ENCODE peak calls at places on chromosome 17, in six cellular contexts. One of them, this sample, is unnamed.

GRCh38 chr17:57477483-57478357 is 221.4 kb downstream of the MSI2 start:
- DNase-seq in EL: no peak
- DNase-seq in NCI-H1930: no peak
- DNase-seq in B cell: no peak
- DNase-seq in stimulated activated CD4-positive, alpha-beta T cell treated with anti-CD3 and anti-CD28 coated beads, Interleukin-12 subunit alpha, Interleukin-12 subunit beta, amount 100 ng/mL, for 4 hours: no peak
- DNase-seq in AG10803: no peak
- DNase-seq in this sample: no peak

GRCh38 chr17:57986841-57987581 is 1.0 kb downstream of the VEZF1 start:
- DNase-seq in NCI-H1930: no peak
- DNase-seq in EL: peak; percentile 81
- DNase-seq in AG10803: peak; percentile 66
- DNase-seq in stimulated activated CD4-positive, alpha-beta T cell treated with anti-CD3 and anti-CD28 coated beads, Interleukin-12 subunit alpha, Interleukin-12 subunit beta, amount 100 ng/mL, for 4 hours: peak; percentile 34
- DNase-seq in B cell: no peak
- DNase-seq in this sample: no peak

GRCh38 chr17:27976331-27976730 is 66.1 kb upstream of the NLK start:
- DNase-seq in EL: peak; percentile 36
- DNase-seq in B cell: no peak
- DNase-seq in NCI-H1930: no peak
- DNase-seq in AG10803: no peak
- DNase-seq in stimulated activated CD4-positive, alpha-beta T cell treated with anti-CD3 and anti-CD28 coated beads, Interleukin-12 subunit alpha, Interleukin-12 subunit beta, amount 100 ng/mL, for 4 hours: no peak
- DNase-seq in this sample: no peak

GRCh38 chr17:65324574-65324973 is 187.4 kb downstream of the RGS9 start:
- DNase-seq in B cell: no peak
- DNase-seq in NCI-H1930: no peak
- DNase-seq in EL: no peak
- DNase-seq in stimulated activated CD4-positive, alpha-beta T cell treated with anti-CD3 and anti-CD28 coated beads, Interleukin-12 subunit alpha, Interleukin-12 subunit beta, amount 100 ng/mL, for 4 hours: no peak
- DNase-seq in AG10803: no peak
- DNase-seq in this sample: no peak

GRCh38 chr17:71412803-71413202 is 708.0 kb upstream of the SOX9 start:
- DNase-seq in EL: peak; percentile 97
- DNase-seq in AG10803: peak; percentile 97
- DNase-seq in B cell: no peak
- DNase-seq in NCI-H1930: no peak
- DNase-seq in stimulated activated CD4-positive, alpha-beta T cell treated with anti-CD3 and anti-CD28 coated beads, Interleukin-12 subunit alpha, Interleukin-12 subunit beta, amount 100 ng/mL, for 4 hours: no peak
- DNase-seq in this sample: no peak

GRCh38 chr17:78924481-78925151 is 571 bp downstream of the TIMP2 start:
- DNase-seq in NCI-H1930: peak; percentile 10
- DNase-seq in stimulated activated CD4-positive, alpha-beta T cell treated with anti-CD3 and anti-CD28 coated beads, Interleukin-12 subunit alpha, Interleukin-12 subunit beta, amount 100 ng/mL, for 4 hours: no peak
- DNase-seq in AG10803: peak; percentile 59
- DNase-seq in B cell: no peak
- DNase-seq in EL: peak; percentile 51
- DNase-seq in this sample: no peak

GRCh38 chr17:19369846-19370492 is 7.4 kb upstream of the B9D1 start:
- DNase-seq in NCI-H1930: no peak
- DNase-seq in stimulated activated CD4-positive, alpha-beta T cell treated with anti-CD3 and anti-CD28 coated beads, Interleukin-12 subunit alpha, Interleukin-12 subunit beta, amount 100 ng/mL, for 4 hours: no peak
- DNase-seq in EL: no peak
- DNase-seq in B cell: no peak
- DNase-seq in AG10803: no peak
- DNase-seq in this sample: no peak

GRCh38 chr17:47708312-47708863 is 14.4 kb downstream of the TBKBP1 start:
- DNase-seq in EL: no peak
- DNase-seq in AG10803: no peak
- DNase-seq in NCI-H1930: no peak
- DNase-seq in stimulated activated CD4-positive, alpha-beta T cell treated with anti-CD3 and anti-CD28 coated beads, Interleukin-12 subunit alpha, Interleukin-12 subunit beta, amount 100 ng/mL, for 4 hours: no peak
- DNase-seq in B cell: no peak
- DNase-seq in this sample: no peak

GRCh38 chr17:81912441-81913309 is 1.5 kb upstream of the PCYT2 start:
- DNase-seq in EL: no peak
- DNase-seq in stimulated activated CD4-positive, alpha-beta T cell treated with anti-CD3 and anti-CD28 coated beads, Interleukin-12 subunit alpha, Interleukin-12 subunit beta, amount 100 ng/mL, for 4 hours: no peak
- DNase-seq in AG10803: no peak
- DNase-seq in B cell: no peak
- DNase-seq in NCI-H1930: no peak
- DNase-seq in this sample: no peak

GRCh38 chr17:48127371-48128051 is 19.9 kb downstream of the SNX11 start:
- DNase-seq in B cell: no peak
- DNase-seq in NCI-H1930: no peak
- DNase-seq in stimulated activated CD4-positive, alpha-beta T cell treated with anti-CD3 and anti-CD28 coated beads, Interleukin-12 subunit alpha, Interleukin-12 subunit beta, amount 100 ng/mL, for 4 hours: no peak
- DNase-seq in EL: peak; percentile 73
- DNase-seq in AG10803: peak; percentile 46
- DNase-seq in this sample: peak; percentile 64

GRCh38 chr17:63685021-63685420 is 14.9 kb downstream of the LIMD2 start:
- DNase-seq in stimulated activated CD4-positive, alpha-beta T cell treated with anti-CD3 and anti-CD28 coated beads, Interleukin-12 subunit alpha, Interleukin-12 subunit beta, amount 100 ng/mL, for 4 hours: no peak
- DNase-seq in B cell: no peak
- DNase-seq in NCI-H1930: no peak
- DNase-seq in EL: no peak
- DNase-seq in AG10803: peak; percentile 35
- DNase-seq in this sample: no peak

GRCh38 chr17:79930786-79931516 is 91.7 kb upstream of the CBX4 start:
- DNase-seq in B cell: no peak
- DNase-seq in NCI-H1930: no peak
- DNase-seq in EL: no peak
- DNase-seq in stimulated activated CD4-positive, alpha-beta T cell treated with anti-CD3 and anti-CD28 coated beads, Interleukin-12 subunit alpha, Interleukin-12 subunit beta, amount 100 ng/mL, for 4 hours: no peak
- DNase-seq in AG10803: no peak
- DNase-seq in this sample: no peak

GRCh38 chr17:58231644-58232043 is 6.7 kb upstream of the LPO start:
- DNase-seq in AG10803: peak; percentile 64
- DNase-seq in EL: peak; percentile 21
- DNase-seq in NCI-H1930: no peak
- DNase-seq in stimulated activated CD4-positive, alpha-beta T cell treated with anti-CD3 and anti-CD28 coated beads, Interleukin-12 subunit alpha, Interleukin-12 subunit beta, amount 100 ng/mL, for 4 hours: no peak
- DNase-seq in B cell: no peak
- DNase-seq in this sample: no peak

GRCh38 chr17:72977768-72978417 is 114.6 kb downstream of the SLC39A11 start:
- DNase-seq in B cell: no peak
- DNase-seq in NCI-H1930: no peak
- DNase-seq in stimulated activated CD4-positive, alpha-beta T cell treated with anti-CD3 and anti-CD28 coated beads, Interleukin-12 subunit alpha, Interleukin-12 subunit beta, amount 100 ng/mL, for 4 hours: no peak
- DNase-seq in EL: peak; percentile 54
- DNase-seq in AG10803: no peak
- DNase-seq in this sample: no peak

GRCh38 chr17:70238228-70238627 is 68.9 kb downstream of the KCNJ2 start:
- DNase-seq in AG10803: no peak
- DNase-seq in B cell: no peak
- DNase-seq in EL: no peak
- DNase-seq in NCI-H1930: no peak
- DNase-seq in stimulated activated CD4-positive, alpha-beta T cell treated with anti-CD3 and anti-CD28 coated beads, Interleukin-12 subunit alpha, Interleukin-12 subunit beta, amount 100 ng/mL, for 4 hours: no peak
- DNase-seq in this sample: no peak

GRCh38 chr17:6423931-6424330 is 11.0 kb downstream of the AIPL1 start:
- DNase-seq in EL: no peak
- DNase-seq in NCI-H1930: no peak
- DNase-seq in B cell: no peak
- DNase-seq in AG10803: no peak
- DNase-seq in stimulated activated CD4-positive, alpha-beta T cell treated with anti-CD3 and anti-CD28 coated beads, Interleukin-12 subunit alpha, Interleukin-12 subunit beta, amount 100 ng/mL, for 4 hours: no peak
- DNase-seq in this sample: no peak

GRCh38 chr17:44006581-44007345 is 2.3 kb downstream of the NAGS start:
- DNase-seq in AG10803: peak; percentile 93
- DNase-seq in EL: peak; percentile 99
- DNase-seq in B cell: peak; percentile 98
- DNase-seq in stimulated activated CD4-positive, alpha-beta T cell treated with anti-CD3 and anti-CD28 coated beads, Interleukin-12 subunit alpha, Interleukin-12 subunit beta, amount 100 ng/mL, for 4 hours: peak; percentile 99
- DNase-seq in NCI-H1930: peak; percentile 78
- DNase-seq in this sample: peak; percentile 60

GRCh38 chr17:1315409-1315808 is 35.9 kb downstream of the TRARG1 start:
- DNase-seq in EL: no peak
- DNase-seq in AG10803: no peak
- DNase-seq in NCI-H1930: no peak
- DNase-seq in stimulated activated CD4-positive, alpha-beta T cell treated with anti-CD3 and anti-CD28 coated beads, Interleukin-12 subunit alpha, Interleukin-12 subunit beta, amount 100 ng/mL, for 4 hours: no peak
- DNase-seq in B cell: no peak
- DNase-seq in this sample: no peak

GRCh38 chr17:29617125-29617480 is 5.6 kb downstream of the CORO6 start:
- DNase-seq in AG10803: peak; percentile 60
- DNase-seq in EL: peak; percentile 69
- DNase-seq in NCI-H1930: peak; percentile 57
- DNase-seq in stimulated activated CD4-positive, alpha-beta T cell treated with anti-CD3 and anti-CD28 coated beads, Interleukin-12 subunit alpha, Interleukin-12 subunit beta, amount 100 ng/mL, for 4 hours: peak; percentile 93
- DNase-seq in B cell: peak; percentile 91
- DNase-seq in this sample: peak; percentile 14

GRCh38 chr17:72121164-72122001 is 563 bp downstream of the SOX9 start:
- DNase-seq in EL: peak; percentile 66
- DNase-seq in stimulated activated CD4-positive, alpha-beta T cell treated with anti-CD3 and anti-CD28 coated beads, Interleukin-12 subunit alpha, Interleukin-12 subunit beta, amount 100 ng/mL, for 4 hours: no peak
- DNase-seq in NCI-H1930: no peak
- DNase-seq in B cell: no peak
- DNase-seq in AG10803: peak; percentile 50
- DNase-seq in this sample: peak; percentile 20

GRCh38 chr17:42522263-42522790 is 13.7 kb upstream of the NAGLU start:
- DNase-seq in B cell: no peak
- DNase-seq in NCI-H1930: no peak
- DNase-seq in EL: no peak
- DNase-seq in stimulated activated CD4-positive, alpha-beta T cell treated with anti-CD3 and anti-CD28 coated beads, Interleukin-12 subunit alpha, Interleukin-12 subunit beta, amount 100 ng/mL, for 4 hours: no peak
- DNase-seq in AG10803: no peak
- DNase-seq in this sample: no peak

GRCh38 chr17:36529121-36529520 is 5.5 kb downstream of the MYO19 start:
- DNase-seq in EL: peak; percentile 78
- DNase-seq in stimulated activated CD4-positive, alpha-beta T cell treated with anti-CD3 and anti-CD28 coated beads, Interleukin-12 subunit alpha, Interleukin-12 subunit beta, amount 100 ng/mL, for 4 hours: no peak
- DNase-seq in AG10803: peak; percentile 44
- DNase-seq in NCI-H1930: no peak
- DNase-seq in B cell: no peak
- DNase-seq in this sample: no peak

GRCh38 chr17:53454337-53454736 is 368.4 kb upstream of the KIF2B start:
- DNase-seq in AG10803: no peak
- DNase-seq in stimulated activated CD4-positive, alpha-beta T cell treated with anti-CD3 and anti-CD28 coated beads, Interleukin-12 subunit alpha, Interleukin-12 subunit beta, amount 100 ng/mL, for 4 hours: no peak
- DNase-seq in B cell: no peak
- DNase-seq in NCI-H1930: no peak
- DNase-seq in EL: no peak
- DNase-seq in this sample: no peak

GRCh38 chr17:70320642-70321345 is 151.5 kb downstream of the KCNJ2 start:
- DNase-seq in EL: no peak
- DNase-seq in stimulated activated CD4-positive, alpha-beta T cell treated with anti-CD3 and anti-CD28 coated beads, Interleukin-12 subunit alpha, Interleukin-12 subunit beta, amount 100 ng/mL, for 4 hours: no peak
- DNase-seq in NCI-H1930: no peak
- DNase-seq in B cell: no peak
- DNase-seq in AG10803: peak; percentile 30
- DNase-seq in this sample: no peak

GRCh38 chr17:37391146-37391545 is 15.4 kb downstream of the C17orf78 start:
- DNase-seq in stimulated activated CD4-positive, alpha-beta T cell treated with anti-CD3 and anti-CD28 coated beads, Interleukin-12 subunit alpha, Interleukin-12 subunit beta, amount 100 ng/mL, for 4 hours: no peak
- DNase-seq in AG10803: no peak
- DNase-seq in B cell: no peak
- DNase-seq in EL: peak; percentile 51
- DNase-seq in NCI-H1930: no peak
- DNase-seq in this sample: no peak

GRCh38 chr17:17018021-17018441 is 24.2 kb upstream of the MPRIP start:
- DNase-seq in stimulated activated CD4-positive, alpha-beta T cell treated with anti-CD3 and anti-CD28 coated beads, Interleukin-12 subunit alpha, Interleukin-12 subunit beta, amount 100 ng/mL, for 4 hours: no peak
- DNase-seq in AG10803: no peak
- DNase-seq in B cell: no peak
- DNase-seq in NCI-H1930: no peak
- DNase-seq in EL: no peak
- DNase-seq in this sample: no peak

GRCh38 chr17:40176409-40177110 is 710 bp upstream of the RAPGEFL1 start:
- DNase-seq in EL: no peak
- DNase-seq in NCI-H1930: no peak
- DNase-seq in B cell: no peak
- DNase-seq in AG10803: no peak
- DNase-seq in stimulated activated CD4-positive, alpha-beta T cell treated with anti-CD3 and anti-CD28 coated beads, Interleukin-12 subunit alpha, Interleukin-12 subunit beta, amount 100 ng/mL, for 4 hours: no peak
- DNase-seq in this sample: peak; percentile 83

GRCh38 chr17:43559161-43559816 is 13.1 kb upstream of the ETV4 start:
- DNase-seq in NCI-H1930: no peak
- DNase-seq in EL: no peak
- DNase-seq in B cell: no peak
- DNase-seq in AG10803: peak; percentile 45
- DNase-seq in stimulated activated CD4-positive, alpha-beta T cell treated with anti-CD3 and anti-CD28 coated beads, Interleukin-12 subunit alpha, Interleukin-12 subunit beta, amount 100 ng/mL, for 4 hours: no peak
- DNase-seq in this sample: no peak

GRCh38 chr17:164536-165235 is 16.8 kb downstream of the DOC2B start:
- DNase-seq in B cell: no peak
- DNase-seq in AG10803: peak; percentile 40
- DNase-seq in EL: peak; percentile 42
- DNase-seq in NCI-H1930: no peak
- DNase-seq in stimulated activated CD4-positive, alpha-beta T cell treated with anti-CD3 and anti-CD28 coated beads, Interleukin-12 subunit alpha, Interleukin-12 subunit beta, amount 100 ng/mL, for 4 hours: no peak
- DNase-seq in this sample: no peak

GRCh38 chr17:67585077-67585602 is 132.6 kb upstream of the NOL11 start:
- DNase-seq in NCI-H1930: no peak
- DNase-seq in stimulated activated CD4-positive, alpha-beta T cell treated with anti-CD3 and anti-CD28 coated beads, Interleukin-12 subunit alpha, Interleukin-12 subunit beta, amount 100 ng/mL, for 4 hours: no peak
- DNase-seq in EL: no peak
- DNase-seq in B cell: no peak
- DNase-seq in AG10803: no peak
- DNase-seq in this sample: peak; percentile 87

GRCh38 chr17:67441052-67441738 is 64.1 kb downstream of the PITPNC1 start:
- DNase-seq in NCI-H1930: no peak
- DNase-seq in EL: peak; percentile 68
- DNase-seq in B cell: no peak
- DNase-seq in AG10803: peak; percentile 78
- DNase-seq in stimulated activated CD4-positive, alpha-beta T cell treated with anti-CD3 and anti-CD28 coated beads, Interleukin-12 subunit alpha, Interleukin-12 subunit beta, amount 100 ng/mL, for 4 hours: peak; percentile 42
- DNase-seq in this sample: no peak

GRCh38 chr17:15261063-15261817 is 3.9 kb downstream of the PMP22 start:
- DNase-seq in AG10803: peak; percentile 57
- DNase-seq in NCI-H1930: no peak
- DNase-seq in EL: peak; percentile 69
- DNase-seq in B cell: peak; percentile 40
- DNase-seq in stimulated activated CD4-positive, alpha-beta T cell treated with anti-CD3 and anti-CD28 coated beads, Interleukin-12 subunit alpha, Interleukin-12 subunit beta, amount 100 ng/mL, for 4 hours: no peak
- DNase-seq in this sample: no peak

GRCh38 chr17:80751070-80751459 is 206.4 kb downstream of the RPTOR start:
- DNase-seq in NCI-H1930: no peak
- DNase-seq in stimulated activated CD4-positive, alpha-beta T cell treated with anti-CD3 and anti-CD28 coated beads, Interleukin-12 subunit alpha, Interleukin-12 subunit beta, amount 100 ng/mL, for 4 hours: no peak
- DNase-seq in AG10803: peak; percentile 57
- DNase-seq in B cell: no peak
- DNase-seq in EL: peak; percentile 39
- DNase-seq in this sample: no peak

This sample was measured in NCI-H510A.